ENCODE peak calls at places on chromosomes 6 and 20, in nine cellular contexts. D, Y, C, N, Q, A, M, O and T are unnamed samples.

GRCh38 chr6:33317418-33317667 is 201 bp downstream of the ZBTB22 start:
- DNase-seq in D (no peak), Y (no peak), C (no peak), N (no peak), Q (no peak), A (no peak), M (no peak), O (no peak), T (no peak)

GRCh38 chr20:10581823-10582222 is 92.0 kb downstream of the JAG1 start:
- DNase-seq in D (no peak), Y (no peak), C (no peak), N (no peak), Q (no peak), A (no peak), M (no peak), O (no peak), T (peak)

GRCh38 chr20:63052571-63053429 is 46.0 kb upstream of the BHLHE23 start:
- DNase-seq in D (no peak), Y (no peak), C (no peak), N (no peak), Q (no peak), A (no peak), M (no peak), O (no peak), T (no peak)

GRCh38 chr6:66126358-66126757 is 419.3 kb upstream of the EYS start:
- DNase-seq in D (no peak), Y (no peak), C (no peak), N (no peak), Q (no peak), A (no peak), M (no peak), O (no peak), T (no peak)

GRCh38 chr6:159042003-159042823 is 2.6 kb downstream of the TAGAP start:
- DNase-seq in D (peak), Y (peak), C (peak), N (peak), Q (no peak), A (peak), M (peak), O (peak), T (peak)

GRCh38 chr6:79170915-79171314 is 63.6 kb downstream of the HMGN3 start:
- DNase-seq in D (no peak), Y (no peak), C (no peak), N (no peak), Q (no peak), A (no peak), M (peak), O (no peak), T (no peak)

GRCh38 chr6:111536888-111537287 is 53.9 kb upstream of the REV3L start:
- DNase-seq in D (no peak), Y (no peak), C (no peak), N (no peak), Q (no peak), A (no peak), M (no peak), O (no peak), T (no peak)

GRCh38 chr6:166620478-166621113 is 6.5 kb downstream of the RPS6KA2 start:
- DNase-seq in D (no peak), Y (no peak), C (no peak), N (no peak), Q (no peak), A (no peak), M (no peak), O (no peak), T (no peak)

GRCh38 chr6:163118941-163119340 is 295.6 kb upstream of the QKI start:
- DNase-seq in D (no peak), Y (no peak), C (no peak), N (no peak), Q (no peak), A (no peak), M (no peak), O (no peak), T (no peak)

GRCh38 chr6:137171824-137172733 is 1.4 kb downstream of the IL22RA2 start:
- DNase-seq in D (no peak), Y (no peak), C (no peak), N (no peak), Q (no peak), A (no peak), M (no peak), O (no peak), T (no peak)

GRCh38 chr6:155341130-155341828 is 27.0 kb upstream of the TFB1M start:
- DNase-seq in D (no peak), Y (no peak), C (no peak), N (no peak), Q (no peak), A (no peak), M (no peak), O (no peak), T (no peak)

GRCh38 chr6:128327890-128328289 is 192.5 kb downstream of the PTPRK start:
- DNase-seq in D (no peak), Y (peak), C (peak), N (no peak), Q (no peak), A (no peak), M (peak), O (peak), T (peak)

GRCh38 chr6:34517966-34518365 is 38.2 kb downstream of the SPDEF start:
- DNase-seq in D (no peak), Y (no peak), C (no peak), N (no peak), Q (no peak), A (no peak), M (no peak), O (no peak), T (no peak)

GRCh38 chr20:22232473-22232872 is 351.9 kb downstream of the FOXA2 start:
- DNase-seq in D (no peak), Y (no peak), C (no peak), N (no peak), Q (no peak), A (no peak), M (no peak), O (no peak), T (no peak)

GRCh38 chr6:87724994-87725811 is 23.2 kb upstream of the AKIRIN2 start:
- DNase-seq in D (no peak), Y (no peak), C (no peak), N (no peak), Q (no peak), A (no peak), M (no peak), O (no peak), T (no peak)

GRCh38 chr20:33339515-33340058 is 56.6 kb downstream of the BPIFB1 start:
- DNase-seq in D (no peak), Y (no peak), C (no peak), N (no peak), Q (no peak), A (no peak), M (no peak), O (no peak), T (no peak)

GRCh38 chr6:30686908-30687658 is 638 bp upstream of the PPP1R18 start:
- DNase-seq in D (peak), Y (peak), C (peak), N (peak), Q (peak), A (peak), M (peak), O (peak), T (peak)

GRCh38 chr6:90495216-90495817 is 91.6 kb downstream of the MAP3K7 start:
- DNase-seq in D (no peak), Y (no peak), C (no peak), N (no peak), Q (no peak), A (no peak), M (no peak), O (no peak), T (no peak)

GRCh38 chr6:137570307-137570832 is 76.2 kb upstream of the OLIG3 start:
- DNase-seq in D (no peak), Y (no peak), C (no peak), N (no peak), Q (no peak), A (no peak), M (peak), O (no peak), T (no peak)

GRCh38 chr6:6758915-6759654 is 170.6 kb downstream of the LY86 start:
- DNase-seq in D (no peak), Y (no peak), C (peak), N (peak), Q (no peak), A (no peak), M (peak), O (no peak), T (peak)

GRCh38 chr20:53774487-53775203 is 181.0 kb upstream of the ZNF217 start:
- DNase-seq in D (no peak), Y (no peak), C (no peak), N (no peak), Q (no peak), A (no peak), M (no peak), O (no peak), T (no peak)

GRCh38 chr6:35602133-35602946 is 86.4 kb downstream of the FKBP5 start:
- DNase-seq in D (no peak), Y (no peak), C (no peak), N (no peak), Q (no peak), A (no peak), M (peak), O (peak), T (no peak)